ENCODE peak calls at places on chromosomes 7 and 10, in five cellular contexts. One of them, this sample, is unnamed.

GRCh38 chr7:4319280-4319679 is 362.8 kb upstream of the FOXK1 start:
- DNase-seq in osteoblast: no peak
- DNase-seq in IMR-90: no peak
- DNase-seq in fibroblast of lung: no peak
- DNase-seq in A549: no peak
- DNase-seq in this sample: no peak

GRCh38 chr10:133088524-133089460 is 1.1 kb downstream of the ADGRA1 start:
- DNase-seq in osteoblast: no peak
- DNase-seq in IMR-90: no peak
- DNase-seq in fibroblast of lung: no peak
- DNase-seq in A549: no peak
- DNase-seq in this sample: no peak

GRCh38 chr10:31758495-31758894 is 170.1 kb downstream of the ARHGAP12 start:
- DNase-seq in osteoblast: no peak
- DNase-seq in IMR-90: no peak
- DNase-seq in fibroblast of lung: no peak
- DNase-seq in A549: no peak
- DNase-seq in this sample: no peak

GRCh38 chr7:43443380-43443779 is 139.5 kb upstream of the STK17A start:
- DNase-seq in osteoblast: no peak
- DNase-seq in IMR-90: peak; percentile 6
- DNase-seq in fibroblast of lung: no peak
- DNase-seq in A549: no peak
- DNase-seq in this sample: no peak

GRCh38 chr7:73703985-73704639 is 15.4 kb downstream of the STX1A start:
- DNase-seq in osteoblast: peak; percentile 92
- DNase-seq in IMR-90: peak; percentile 12
- DNase-seq in fibroblast of lung: no peak
- DNase-seq in A549: peak; percentile 84
- DNase-seq in this sample: no peak

GRCh38 chr10:103548581-103549348 is 55.3 kb downstream of the NEURL1 start:
- DNase-seq in osteoblast: no peak
- DNase-seq in IMR-90: no peak
- DNase-seq in fibroblast of lung: no peak
- DNase-seq in A549: no peak
- DNase-seq in this sample: peak; percentile 39

GRCh38 chr7:49643321-49643720 is 130.1 kb upstream of the VWC2 start:
- DNase-seq in osteoblast: no peak
- DNase-seq in IMR-90: no peak
- DNase-seq in fibroblast of lung: no peak
- DNase-seq in A549: no peak
- DNase-seq in this sample: no peak

GRCh38 chr10:110141185-110141584 is 66.2 kb upstream of the MXI1 start:
- DNase-seq in osteoblast: peak; percentile 82
- DNase-seq in IMR-90: peak; percentile 21
- DNase-seq in fibroblast of lung: no peak
- DNase-seq in A549: no peak
- DNase-seq in this sample: no peak

GRCh38 chr10:111698711-111699110 is 484.9 kb downstream of the GPAM start:
- DNase-seq in osteoblast: no peak
- DNase-seq in IMR-90: no peak
- DNase-seq in fibroblast of lung: no peak
- DNase-seq in A549: no peak
- DNase-seq in this sample: no peak

GRCh38 chr10:72834183-72834825 is 59.2 kb upstream of the OIT3 start:
- DNase-seq in osteoblast: no peak
- DNase-seq in IMR-90: peak; percentile 76
- DNase-seq in fibroblast of lung: peak; percentile 62
- DNase-seq in A549: peak; percentile 76
- DNase-seq in this sample: no peak

GRCh38 chr10:22631646-22632278 is 82.6 kb downstream of the PIP4K2A start:
- DNase-seq in osteoblast: no peak
- DNase-seq in IMR-90: peak; percentile 50
- DNase-seq in fibroblast of lung: peak; percentile 57
- DNase-seq in A549: no peak
- DNase-seq in this sample: no peak

GRCh38 chr7:66167773-66168367 is 37.3 kb upstream of the TPST1 start:
- DNase-seq in osteoblast: peak; percentile 80
- DNase-seq in IMR-90: peak; percentile 96
- DNase-seq in fibroblast of lung: peak; percentile 83
- DNase-seq in A549: peak; percentile 65
- DNase-seq in this sample: no peak

GRCh38 chr7:4123823-4124222 is 558.3 kb upstream of the FOXK1 start:
- DNase-seq in osteoblast: no peak
- DNase-seq in IMR-90: peak; percentile 6
- DNase-seq in fibroblast of lung: peak; percentile 32
- DNase-seq in A549: no peak
- DNase-seq in this sample: peak; percentile 51

GRCh38 chr10:86756511-86757109 is at the start of gene BMPR1A:
- DNase-seq in osteoblast: peak; percentile 67
- DNase-seq in IMR-90: peak; percentile 86
- DNase-seq in fibroblast of lung: no peak
- DNase-seq in A549: peak; percentile 90
- DNase-seq in this sample: no peak

GRCh38 chr10:130744631-130745030 is 566.9 kb downstream of the TCERG1L start:
- DNase-seq in osteoblast: no peak
- DNase-seq in IMR-90: no peak
- DNase-seq in fibroblast of lung: no peak
- DNase-seq in A549: no peak
- DNase-seq in this sample: no peak

GRCh38 chr10:132808247-132808567 is 22.3 kb upstream of the NKX6-2 start:
- DNase-seq in osteoblast: peak; percentile 79
- DNase-seq in IMR-90: no peak
- DNase-seq in fibroblast of lung: no peak
- DNase-seq in A549: no peak
- DNase-seq in this sample: no peak

GRCh38 chr10:37727491-37728352 is 129.7 kb downstream of the ZNF248 start:
- DNase-seq in osteoblast: no peak
- DNase-seq in IMR-90: no peak
- DNase-seq in fibroblast of lung: no peak
- DNase-seq in A549: no peak
- DNase-seq in this sample: no peak

GRCh38 chr10:85175635-85176034 is 847.2 kb downstream of the CCSER2 start:
- DNase-seq in osteoblast: no peak
- DNase-seq in IMR-90: no peak
- DNase-seq in fibroblast of lung: no peak
- DNase-seq in A549: peak; percentile 4
- DNase-seq in this sample: no peak

GRCh38 chr7:36795451-36796021 is 71.2 kb upstream of the AOAH start:
- DNase-seq in osteoblast: no peak
- DNase-seq in IMR-90: no peak
- DNase-seq in fibroblast of lung: peak; percentile 5
- DNase-seq in A549: no peak
- DNase-seq in this sample: no peak

GRCh38 chr10:112721080-112721698 is 228.9 kb upstream of the TCF7L2 start:
- DNase-seq in osteoblast: peak; percentile 64
- DNase-seq in IMR-90: peak; percentile 53
- DNase-seq in fibroblast of lung: peak; percentile 29
- DNase-seq in A549: peak; percentile 67
- DNase-seq in this sample: no peak

GRCh38 chr10:19713800-19714525 is 102.3 kb upstream of the PLXDC2 start:
- DNase-seq in osteoblast: no peak
- DNase-seq in IMR-90: no peak
- DNase-seq in fibroblast of lung: no peak
- DNase-seq in A549: no peak
- DNase-seq in this sample: no peak

GRCh38 chr7:41136551-41136950 is 566.3 kb downstream of the INHBA start:
- DNase-seq in osteoblast: peak; percentile 22
- DNase-seq in IMR-90: no peak
- DNase-seq in fibroblast of lung: no peak
- DNase-seq in A549: no peak
- DNase-seq in this sample: no peak

GRCh38 chr7:84042110-84042539 is 152.5 kb downstream of the SEMA3A start:
- DNase-seq in osteoblast: peak; percentile 50
- DNase-seq in IMR-90: peak; percentile 84
- DNase-seq in fibroblast of lung: peak; percentile 95
- DNase-seq in A549: peak; percentile 16
- DNase-seq in this sample: no peak

GRCh38 chr10:77297370-77297692 is 340.3 kb downstream of the KCNMA1 start:
- DNase-seq in osteoblast: peak; percentile 74
- DNase-seq in IMR-90: peak; percentile 76
- DNase-seq in fibroblast of lung: peak; percentile 77
- DNase-seq in A549: peak; percentile 25
- DNase-seq in this sample: no peak
- H3K4me1 ChIP-seq in osteoblast: peaks cover 30% of the 10 kb centered on the region
- H3K4me1 ChIP-seq in IMR-90: peaks cover 21% of the 10 kb centered on the region
- H3K4me1 ChIP-seq in fibroblast of lung: peaks cover 8% of the 10 kb centered on the region
- H3K4me1 ChIP-seq in A549: peaks cover 49% of the 10 kb centered on the region
- H3K4me1 ChIP-seq in this sample: peaks cover 21% of the 10 kb centered on the region

GRCh38 chr7:1945558-1945957 is 275.5 kb downstream of the ELFN1 start:
- DNase-seq in osteoblast: no peak
- DNase-seq in IMR-90: no peak
- DNase-seq in fibroblast of lung: no peak
- DNase-seq in A549: no peak
- DNase-seq in this sample: peak; percentile 49

GRCh38 chr7:1944619-1945210 is 274.6 kb downstream of the ELFN1 start:
- DNase-seq in osteoblast: no peak
- DNase-seq in IMR-90: no peak
- DNase-seq in fibroblast of lung: no peak
- DNase-seq in A549: no peak
- DNase-seq in this sample: no peak

GRCh38 chr7:1942704-1943294 is 272.7 kb downstream of the ELFN1 start:
- DNase-seq in osteoblast: no peak
- DNase-seq in IMR-90: no peak
- DNase-seq in fibroblast of lung: no peak
- DNase-seq in A549: no peak
- DNase-seq in this sample: no peak

GRCh38 chr7:1943326-1943725 is 273.2 kb downstream of the ELFN1 start:
- DNase-seq in osteoblast: no peak
- DNase-seq in IMR-90: no peak
- DNase-seq in fibroblast of lung: no peak
- DNase-seq in A549: no peak
- DNase-seq in this sample: no peak

GRCh38 chr7:1943933-1944618 is 274.0 kb downstream of the ELFN1 start:
- DNase-seq in osteoblast: no peak
- DNase-seq in IMR-90: no peak
- DNase-seq in fibroblast of lung: no peak
- DNase-seq in A549: no peak
- DNase-seq in this sample: no peak
- H3K4me3 ChIP-seq in osteoblast: no peak overlapping the region
- H3K4me3 ChIP-seq in IMR-90: no peak overlapping the region
- H3K4me3 ChIP-seq in fibroblast of lung: no peak overlapping the region
- H3K4me3 ChIP-seq in A549: no peak overlapping the region
- H3K4me3 ChIP-seq in this sample: no peak overlapping the region

GRCh38 chr10:79072994-79073654 is 4.4 kb downstream of the ZMIZ1 start:
- DNase-seq in osteoblast: peak; percentile 79
- DNase-seq in IMR-90: no peak
- DNase-seq in fibroblast of lung: no peak
- DNase-seq in A549: no peak
- DNase-seq in this sample: no peak

GRCh38 chr10:79071535-79071923 is 2.8 kb downstream of the ZMIZ1 start:
- DNase-seq in osteoblast: no peak
- DNase-seq in IMR-90: no peak
- DNase-seq in fibroblast of lung: no peak
- DNase-seq in A549: no peak
- DNase-seq in this sample: no peak

GRCh38 chr10:79070611-79071534 is 2.1 kb downstream of the ZMIZ1 start:
- DNase-seq in osteoblast: peak; percentile 99
- DNase-seq in IMR-90: peak; percentile 69
- DNase-seq in fibroblast of lung: peak; percentile 75
- DNase-seq in A549: peak; percentile 85
- DNase-seq in this sample: peak; percentile 90

GRCh38 chr10:79073784-79074432 is 5.1 kb downstream of the ZMIZ1 start:
- DNase-seq in osteoblast: peak; percentile 91
- DNase-seq in IMR-90: peak; percentile 76
- DNase-seq in fibroblast of lung: peak; percentile 67
- DNase-seq in A549: no peak
- DNase-seq in this sample: no peak

GRCh38 chr10:79072041-79072441 is 3.3 kb downstream of the ZMIZ1 start:
- DNase-seq in osteoblast: peak; percentile 30
- DNase-seq in IMR-90: peak; percentile 38
- DNase-seq in fibroblast of lung: peak; percentile 50
- DNase-seq in A549: no peak
- DNase-seq in this sample: no peak
- H3K4me1 ChIP-seq in osteoblast: peaks cover 58% of the 10 kb centered on the region
- H3K4me1 ChIP-seq in IMR-90: peaks cover 44% of the 10 kb centered on the region
- H3K4me1 ChIP-seq in fibroblast of lung: peaks cover 43% of the 10 kb centered on the region
- H3K4me1 ChIP-seq in A549: peaks cover 61% of the 10 kb centered on the region
- H3K4me1 ChIP-seq in this sample: peaks cover 23% of the 10 kb centered on the region

DNA sequence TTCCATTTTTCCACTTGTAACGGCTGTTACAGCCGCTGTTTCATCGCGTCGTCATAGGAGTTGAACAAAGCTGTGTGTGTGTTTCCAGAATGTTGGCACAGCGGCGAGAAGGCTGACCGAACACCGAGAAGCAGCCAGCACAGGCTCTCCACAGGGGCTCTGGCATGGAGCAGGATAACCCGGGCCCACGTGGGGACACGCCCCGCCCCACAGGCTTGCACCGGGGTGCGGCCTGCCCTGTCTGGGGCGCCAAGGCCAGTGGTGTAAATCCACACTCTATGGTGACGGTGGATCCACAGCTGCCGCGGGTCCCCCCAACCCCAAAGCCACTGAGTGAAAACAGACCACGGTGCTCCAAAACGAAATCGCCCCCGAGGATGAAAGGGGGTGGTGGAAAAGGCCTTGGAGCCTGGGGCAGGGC is 448.2 kb downstream of the DNAJB6 start:
- DNase-seq in osteoblast: no peak
- DNase-seq in IMR-90: no peak
- DNase-seq in fibroblast of lung: peak; percentile 39
- DNase-seq in A549: no peak
- DNase-seq in this sample: no peak
- H3K4me3 ChIP-seq in osteoblast: no peak overlapping the region
- H3K4me3 ChIP-seq in IMR-90: no peak overlapping the region
- H3K4me3 ChIP-seq in fibroblast of lung: no peak overlapping the region
- H3K4me3 ChIP-seq in A549: no peak overlapping the region
- H3K4me3 ChIP-seq in this sample: no peak overlapping the region

DNA sequence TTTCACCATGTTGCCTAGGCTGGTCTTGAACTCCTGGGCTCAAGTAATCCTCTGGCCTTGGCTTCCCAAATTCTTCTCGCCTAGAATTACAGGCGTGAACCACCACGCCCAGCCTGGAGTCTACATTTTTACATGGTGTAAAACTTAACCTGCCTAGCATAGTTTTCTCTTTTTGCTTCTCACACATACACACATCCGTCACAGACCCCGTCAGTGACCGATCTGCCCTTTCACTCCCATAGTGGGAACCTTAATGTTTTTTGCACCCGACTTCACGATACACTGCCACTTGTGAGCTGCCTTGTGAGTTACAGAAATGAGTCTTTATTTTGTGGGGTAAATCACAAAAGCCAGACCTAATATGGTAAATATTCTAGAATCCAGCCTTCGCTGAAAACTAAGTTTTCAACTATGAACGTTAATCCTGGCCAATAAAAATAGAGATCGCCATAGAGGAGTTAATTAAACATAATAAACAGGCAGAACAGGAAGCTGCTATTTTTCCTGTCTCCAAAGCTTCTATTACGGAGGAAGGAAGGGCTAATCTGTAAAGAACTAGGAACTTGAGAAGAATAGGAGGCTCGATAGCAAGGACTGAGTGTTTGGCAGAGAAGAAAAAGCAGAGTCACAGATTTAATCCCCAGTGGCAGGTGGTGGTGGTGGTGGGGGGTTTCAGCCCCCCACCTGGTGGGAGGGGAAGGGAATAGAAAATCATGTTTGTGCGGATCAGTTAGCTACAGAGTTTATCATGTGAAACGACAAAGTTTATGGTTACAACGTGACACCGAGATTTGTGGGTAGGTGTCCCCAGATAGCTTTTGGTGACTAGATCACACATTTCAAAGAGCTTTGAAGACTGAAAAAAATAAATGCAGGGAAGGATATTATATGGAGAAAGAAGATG is 14.7 kb upstream of the FAM171A1 start:
- DNase-seq in osteoblast: no peak
- DNase-seq in IMR-90: no peak
- DNase-seq in fibroblast of lung: no peak
- DNase-seq in A549: no peak
- DNase-seq in this sample: no peak
- H3K4me1 ChIP-seq in osteoblast: no peaks in the 10 kb centered on the region
- H3K4me1 ChIP-seq in IMR-90: no peaks in the 10 kb centered on the region
- H3K4me1 ChIP-seq in fibroblast of lung: no peaks in the 10 kb centered on the region
- H3K4me1 ChIP-seq in A549: peaks cover 6% of the 10 kb centered on the region
- H3K4me1 ChIP-seq in this sample: no peaks in the 10 kb centered on the region